ENCODE peak calls at places on chromosomes 4 and X, in four cellular contexts. One of them, this sample, is unnamed.

GRCh38 chr4:54229631-54230478 is 762 bp downstream of the PDGFRA start:
- DNase-seq in K562: no peak
- DNase-seq in SK-N-SH: peak; percentile 52
- DNase-seq in WTC11: peak; percentile 38
- DNase-seq in this sample: peak; percentile 63

GRCh38 chrX:47143894-47144625 is 442 bp downstream of the NDUFB11 start:
- DNase-seq in K562: peak; percentile 75
- DNase-seq in SK-N-SH: peak; percentile 72
- DNase-seq in WTC11: peak; percentile 18
- DNase-seq in this sample: no peak

GRCh38 chr4:165967486-165967885 is 94.4 kb downstream of the TLL1 start:
- DNase-seq in K562: no peak
- DNase-seq in SK-N-SH: no peak
- DNase-seq in WTC11: no peak
- DNase-seq in this sample: no peak

GRCh38 chr4:83109480-83110221 is 4.9 kb downstream of the PLAC8 start:
- DNase-seq in K562: no peak
- DNase-seq in SK-N-SH: peak; percentile 77
- DNase-seq in WTC11: peak; percentile 65
- DNase-seq in this sample: no peak

GRCh38 chrX:108299101-108299591 is 139.1 kb downstream of the COL4A6 start:
- DNase-seq in K562: no peak
- DNase-seq in SK-N-SH: no peak
- DNase-seq in WTC11: no peak
- DNase-seq in this sample: no peak

GRCh38 chr4:54940996-54941395 is 184.4 kb downstream of the KDR start:
- DNase-seq in K562: no peak
- DNase-seq in SK-N-SH: no peak
- DNase-seq in WTC11: no peak
- DNase-seq in this sample: no peak

GRCh38 chr4:176376032-176376614 is 56.4 kb downstream of the SPCS3 start:
- DNase-seq in K562: no peak
- DNase-seq in SK-N-SH: peak; percentile 8
- DNase-seq in WTC11: no peak
- DNase-seq in this sample: no peak

GRCh38 chr4:176438401-176438800 is 118.6 kb downstream of the SPCS3 start:
- DNase-seq in K562: no peak
- DNase-seq in SK-N-SH: no peak
- DNase-seq in WTC11: no peak
- DNase-seq in this sample: no peak

GRCh38 chr4:54909964-54910363 is 215.4 kb downstream of the KDR start:
- DNase-seq in K562: no peak
- DNase-seq in SK-N-SH: no peak
- DNase-seq in WTC11: no peak
- DNase-seq in this sample: no peak

GRCh38 chr4:147689062-147689461 is 5.1 kb upstream of the PRMT9 start:
- DNase-seq in K562: no peak
- DNase-seq in SK-N-SH: no peak
- DNase-seq in WTC11: no peak
- DNase-seq in this sample: no peak

DNA sequence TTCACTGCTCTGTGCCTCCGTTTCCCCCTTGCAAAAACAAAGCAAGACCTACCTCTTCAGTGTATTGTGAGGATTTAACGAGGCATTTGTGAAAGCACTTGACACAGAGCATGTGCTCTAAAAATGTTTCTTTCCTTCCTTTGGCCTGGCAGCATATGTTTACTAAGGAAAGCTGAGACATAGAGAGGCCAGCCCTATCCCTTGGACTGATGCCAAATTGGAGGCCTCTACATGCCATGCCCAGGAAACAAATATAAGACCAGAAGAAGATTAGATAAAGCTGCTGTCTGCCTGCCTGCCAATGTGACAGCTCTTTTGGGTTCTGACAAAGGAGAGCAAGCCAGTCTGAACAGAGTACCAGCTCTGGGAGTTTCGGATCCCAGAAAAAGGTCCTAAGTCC is 25.6 kb downstream of the OTUD6A start:
- DNase-seq in K562: no peak
- DNase-seq in SK-N-SH: no peak
- DNase-seq in WTC11: no peak
- DNase-seq in this sample: no peak
- TF ChIP-seq TEAD4 in K562: no peak
- TF ChIP-seq TEAD4 in SK-N-SH: no peak
- TF ChIP-seq TEAD4 in WTC11: no peak
- TF ChIP-seq TEAD4 in this sample: no peak

DNA sequence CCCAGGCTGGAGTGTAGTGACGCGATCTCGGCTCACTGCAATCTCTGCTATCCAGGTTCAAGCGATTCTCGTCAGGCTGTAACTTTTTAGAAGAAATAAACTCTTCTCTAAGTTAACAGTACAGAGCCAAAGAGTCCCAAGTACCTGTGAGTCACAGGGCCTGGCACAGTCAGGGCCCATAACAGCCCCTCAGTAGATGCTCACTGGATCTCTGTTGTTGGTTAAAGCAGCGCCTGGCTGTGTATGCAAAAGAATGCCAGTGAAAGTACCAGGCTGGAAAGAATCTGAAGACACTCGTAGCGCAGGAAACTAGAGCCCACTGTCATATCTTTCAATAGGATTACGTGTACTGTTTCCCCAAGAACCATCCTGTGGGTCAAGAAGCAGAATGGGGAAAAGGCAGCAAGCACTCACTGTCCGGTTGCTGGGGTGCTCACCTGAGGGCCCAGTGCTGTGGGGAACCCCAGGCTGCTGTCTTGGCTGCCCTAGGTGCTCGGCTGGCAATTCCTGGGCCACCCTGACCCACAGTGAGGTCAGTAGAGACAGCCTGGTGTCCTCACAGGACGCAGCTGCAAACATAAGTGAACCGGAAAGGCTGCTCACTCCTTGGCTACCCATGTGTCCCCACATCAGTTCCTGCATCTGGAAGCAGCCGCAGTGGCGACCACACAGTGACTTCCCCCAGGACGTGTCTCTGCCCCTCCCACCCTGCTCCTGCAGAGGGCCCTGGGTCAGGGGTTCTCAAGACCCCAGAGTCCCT is 3.1 kb upstream of the SLBP start:
- DNase-seq in K562: no peak
- DNase-seq in SK-N-SH: no peak
- DNase-seq in WTC11: no peak
- DNase-seq in this sample: no peak
- TF ChIP-seq TEAD4 in K562: no peak
- TF ChIP-seq TEAD4 in SK-N-SH: no peak
- TF ChIP-seq TEAD4 in WTC11: no peak
- TF ChIP-seq TEAD4 in this sample: no peak

DNA sequence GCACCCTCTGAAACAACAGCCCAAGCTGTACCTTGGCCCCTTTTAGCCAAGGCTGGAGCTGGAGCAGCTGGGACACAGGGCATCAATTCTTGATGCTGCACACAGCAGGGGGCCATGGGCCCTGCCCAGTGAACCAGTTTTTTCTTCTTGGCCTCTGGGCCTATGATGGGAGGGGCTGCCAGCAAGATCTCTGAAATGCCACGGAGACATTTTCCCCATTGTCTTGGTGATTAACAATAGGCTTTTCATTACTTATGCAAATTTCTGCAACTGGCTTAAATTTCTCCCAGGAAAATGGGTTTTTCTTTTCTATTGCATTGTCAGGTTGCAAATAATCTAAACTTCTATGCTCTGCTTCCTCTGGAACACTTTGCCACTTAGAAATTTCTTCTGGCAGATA is 49.1 kb downstream of the SPANXA2 start:
- DNase-seq in K562: no peak
- DNase-seq in SK-N-SH: no peak
- DNase-seq in WTC11: no peak
- DNase-seq in this sample: no peak
- TF ChIP-seq TEAD4 in K562: no peak
- TF ChIP-seq TEAD4 in SK-N-SH: no peak
- TF ChIP-seq TEAD4 in WTC11: no peak
- TF ChIP-seq TEAD4 in this sample: no peak

GRCh38 chr4:184350964-184351363 is 123.4 kb downstream of the IRF2 start:
- DNase-seq in K562: no peak
- DNase-seq in SK-N-SH: no peak
- DNase-seq in WTC11: no peak
- DNase-seq in this sample: no peak

GRCh38 chr4:184348311-184349233 is 125.8 kb downstream of the IRF2 start:
- DNase-seq in K562: no peak
- DNase-seq in SK-N-SH: no peak
- DNase-seq in WTC11: no peak
- DNase-seq in this sample: no peak

GRCh38 chr4:184347251-184348239 is 126.8 kb downstream of the IRF2 start:
- DNase-seq in K562: peak; percentile 61
- DNase-seq in SK-N-SH: no peak
- DNase-seq in WTC11: peak; percentile 59
- DNase-seq in this sample: peak; percentile 57

GRCh38 chr4:184350213-184350817 is 124.0 kb downstream of the IRF2 start:
- DNase-seq in K562: no peak
- DNase-seq in SK-N-SH: no peak
- DNase-seq in WTC11: no peak
- DNase-seq in this sample: no peak

GRCh38 chr4:184349283-184350039 is 124.9 kb downstream of the IRF2 start:
- DNase-seq in K562: no peak
- DNase-seq in SK-N-SH: no peak
- DNase-seq in WTC11: no peak
- DNase-seq in this sample: no peak
- TF ChIP-seq TEAD4 in K562: no peak
- TF ChIP-seq TEAD4 in SK-N-SH: no peak
- TF ChIP-seq TEAD4 in WTC11: no peak
- TF ChIP-seq TEAD4 in this sample: no peak

GRCh38 chrX:48972214-48973164 is 845 bp upstream of the KCND1 start:
- DNase-seq in K562: peak; percentile 72
- DNase-seq in SK-N-SH: peak; percentile 70
- DNase-seq in WTC11: peak; percentile 65
- DNase-seq in this sample: peak; percentile 54
- TF ChIP-seq TEAD4 in K562: no peak
- TF ChIP-seq TEAD4 in SK-N-SH: no peak
- TF ChIP-seq TEAD4 in WTC11: no peak
- TF ChIP-seq TEAD4 in this sample: no peak